ENCODE peak calls at places on chromosomes 11 and 22, in eight cellular contexts. R, B, K, Q, U, N, Y and D are unnamed samples.
A peak's percentile ranks its signal among the peaks of the same experiment; 100 is the strongest.

GRCh38 chr11:75796091-75796435 is 18.9 kb upstream of the UVRAG start:
- DNase-seq in R (no peak), B (no peak), K (peak; percentile 28), Q (no peak), U (no peak), N (no peak), Y (no peak), D (no peak)

GRCh38 chr11:122670131-122670530 is 14.6 kb downstream of the UBASH3B start:
- DNase-seq in R (no peak), B (no peak), K (no peak), Q (no peak), U (no peak), N (no peak), Y (no peak), D (no peak)

GRCh38 chr11:9330387-9331384 is 16.3 kb upstream of the TMEM41B start:
- DNase-seq in R (peak; percentile 45), B (no peak), K (no peak), Q (no peak), U (no peak), N (no peak), Y (no peak), D (no peak)

GRCh38 chr22:40592352-40593113 is 44.0 kb downstream of the MRTFA start:
- DNase-seq in R (no peak), B (no peak), K (no peak), Q (no peak), U (no peak), N (no peak), Y (no peak), D (no peak)

GRCh38 chr11:68948948-68949347 is 31.8 kb downstream of the MRGPRD start:
- DNase-seq in R (no peak), B (no peak), K (no peak), Q (no peak), U (no peak), N (no peak), Y (no peak), D (no peak)

GRCh38 chr11:94521684-94522083 is 9.4 kb downstream of the C11orf97 start:
- DNase-seq in R (peak; percentile 14), B (peak; percentile 17), K (no peak), Q (no peak), U (no peak), N (no peak), Y (peak; percentile 62), D (no peak)

GRCh38 chr22:37079668-37080171 is 28.2 kb downstream of the KCTD17 start:
- DNase-seq in R (no peak), B (no peak), K (peak; percentile 11), Q (no peak), U (no peak), N (peak; percentile 83), Y (no peak), D (no peak)

GRCh38 chr11:113626736-113627135 is 79.4 kb downstream of the TMPRSS5 start:
- DNase-seq in R (no peak), B (no peak), K (no peak), Q (no peak), U (no peak), N (no peak), Y (no peak), D (no peak)

GRCh38 chr22:19892925-19893324 is 38.3 kb upstream of the GNB1L start:
- DNase-seq in R (no peak), B (no peak), K (no peak), Q (no peak), U (no peak), N (no peak), Y (no peak), D (no peak)

GRCh38 chr22:39297490-39298193 is 21.8 kb downstream of the RPL3 start:
- DNase-seq in R (no peak), B (peak; percentile 54), K (no peak), Q (peak; percentile 17), U (no peak), N (no peak), Y (no peak), D (no peak)

GRCh38 chr22:21650823-21651520 is 8.9 kb downstream of the SDF2L1 start:
- DNase-seq in R (no peak), B (peak; percentile 48), K (no peak), Q (peak; percentile 41), U (no peak), N (no peak), Y (no peak), D (no peak)

GRCh38 chr11:64355078-64355940 is 3.7 kb upstream of the RPS6KA4 start:
- DNase-seq in R (peak; percentile 64), B (peak; percentile 71), K (peak; percentile 79), Q (peak; percentile 84), U (peak; percentile 83), N (peak; percentile 54), Y (peak; percentile 74), D (no peak)